ENCODE peak calls at places on chromosomes 13 and 19, in four cellular contexts. Z is K562, W is SK-N-SH, R is H1. C is an unnamed sample.

GRCh38 chr13:98537740-98538139 is 39.2 kb downstream of the STK24 start:
- DNase-seq in W (no peak), Z (no peak), R (no peak), C (no peak)

GRCh38 chr13:31674056-31674455 is 65.3 kb upstream of the RXFP2 start:
- DNase-seq in W (no peak), R (no peak), Z (no peak), C (no peak)

GRCh38 chr19:6056801-6057650 is 53.3 kb downstream of the RFX2 start:
- DNase-seq in Z (no peak), R (no peak), W (no peak), C (no peak)

GRCh38 chr19:1579222-1579621 is 11.1 kb upstream of the MEX3D start:
- DNase-seq in W (no peak), Z (peak; percentile 6), R (no peak), C (no peak)

GRCh38 chr13:113539822-113540221 is 44.7 kb upstream of the TFDP1 start:
- DNase-seq in Z (no peak), R (no peak), W (no peak), C (no peak)

GRCh38 chr13:84896128-84896527 is 903.1 kb downstream of the SLITRK6 start:
- DNase-seq in R (no peak), W (peak; percentile 51), Z (peak; percentile 5), C (peak; percentile 47)

GRCh38 chr19:8665468-8666213 is 33.0 kb downstream of the ACTL9 start:
- DNase-seq in R (no peak), W (no peak), Z (no peak), C (no peak)

GRCh38 chr13:51618626-51619025 is 34.4 kb downstream of the WDFY2 start:
- DNase-seq in R (no peak), Z (no peak), W (no peak), C (no peak)

GRCh38 chr13:28401303-28402056 is 93.4 kb downstream of the FLT1 start:
- DNase-seq in Z (no peak), R (no peak), W (no peak), C (no peak)

GRCh38 chr19:48194041-48194871 is 23.8 kb downstream of the ZSWIM9 start:
- DNase-seq in Z (peak; percentile 38), W (peak; percentile 34), R (no peak), C (peak; percentile 56)

GRCh38 chr13:76792680-76793334 is 93.4 kb downstream of the KCTD12 start:
- DNase-seq in Z (no peak), R (no peak), W (no peak), C (no peak)

GRCh38 chr13:106260352-106260751 is 275.1 kb downstream of the EFNB2 start:
- DNase-seq in R (no peak), W (no peak), Z (no peak), C (no peak)

GRCh38 chr19:14139944-14140343 is 3.6 kb upstream of the ASF1B start:
- DNase-seq in R (no peak), Z (no peak), W (no peak), C (no peak)

GRCh38 chr19:900302-901111 is 7.2 kb downstream of the RNU6-9 start:
- DNase-seq in W (peak; percentile 87), Z (peak; percentile 91), R (no peak), C (peak; percentile 73)

GRCh38 chr13:28037399-28037798 is 48.9 kb upstream of the URAD start:
- DNase-seq in W (no peak), R (no peak), Z (no peak), C (no peak)

GRCh38 chr19:34273121-34273845 is 18.9 kb downstream of the GARRE1 start:
- DNase-seq in Z (no peak), R (no peak), W (no peak), C (no peak)

GRCh38 chr13:98466634-98467236 is 110.2 kb downstream of the STK24 start:
- DNase-seq in Z (peak; percentile 63), W (peak; percentile 68), R (no peak), C (peak; percentile 87)

GRCh38 chr19:18514800-18515682 is 6.8 kb downstream of the ELL start:
- DNase-seq in R (no peak), W (no peak), Z (no peak), C (no peak)

GRCh38 chr13:91506759-91507158 is 108.3 kb downstream of the GPC5 start:
- DNase-seq in W (no peak), Z (no peak), R (no peak), C (no peak)

GRCh38 chr13:43132911-43133310 is 109.5 kb downstream of the DNAJC15 start:
- DNase-seq in R (no peak), W (no peak), Z (no peak), C (no peak)

GRCh38 chr13:33644607-33645543 is 173.1 kb upstream of the RFC3 start:
- DNase-seq in Z (no peak), W (no peak), R (no peak), C (no peak)

GRCh38 chr19:49403404-49404187 is 15.5 kb downstream of the KASH5 start:
- DNase-seq in Z (no peak), W (peak; percentile 3), R (peak; percentile 49), C (peak; percentile 81)

GRCh38 chr19:18469245-18470107 is 31.5 kb upstream of the ISYNA1 start:
- DNase-seq in W (peak; percentile 82), Z (peak; percentile 78), R (peak; percentile 53), C (peak; percentile 87)

GRCh38 chr13:82747331-82747730 is 1134.9 kb downstream of the SLITRK1 start:
- DNase-seq in R (no peak), Z (no peak), W (no peak), C (no peak)

GRCh38 chr19:54302252-54302651 is 10.7 kb downstream of the LILRA5 start:
- DNase-seq in W (no peak), R (no peak), Z (no peak), C (no peak)

GRCh38 chr19:34120846-34121639 is 51.3 kb upstream of the LSM14A start:
- DNase-seq in W (peak; percentile 65), Z (peak; percentile 45), R (no peak), C (peak; percentile 66)

GRCh38 chr13:100506600-100507422 is 81.8 kb downstream of the GGACT start:
- DNase-seq in Z (no peak), R (no peak), W (no peak), C (no peak)

GRCh38 chr19:41323430-41324125 is 13.6 kb downstream of the CCDC97 start:
- DNase-seq in R (no peak), Z (peak; percentile 85), W (peak; percentile 84), C (no peak)

GRCh38 chr19:34962945-34963530 is 991 bp downstream of the ZNF792 start:
- DNase-seq in Z (peak; percentile 42), R (no peak), W (peak; percentile 49), C (no peak)

GRCh38 chr13:20426766-20427448 is 98.8 kb downstream of the CRYL1 start:
- DNase-seq in R (no peak), Z (no peak), W (no peak), C (no peak)

GRCh38 chr19:15419413-15420025 is 731 bp upstream of the AKAP8L start:
- DNase-seq in W (no peak), R (no peak), Z (no peak), C (no peak)

GRCh38 chr19:3693030-3693925 is 7.0 kb downstream of the PIP5K1C start:
- DNase-seq in R (no peak), W (peak; percentile 23), Z (no peak), C (no peak)

GRCh38 chr19:7783991-7784421 is 21.0 kb downstream of the CLEC4M start:
- DNase-seq in Z (no peak), R (no peak), W (no peak), C (no peak)

GRCh38 chr13:102325321-102325720 is 76.5 kb downstream of the FGF14 start:
- DNase-seq in W (no peak), Z (no peak), R (no peak), C (no peak)

GRCh38 chr13:77678691-77679090 is 18.8 kb upstream of the SLAIN1 start:
- DNase-seq in W (no peak), Z (no peak), R (no peak), C (no peak)

GRCh38 chr19:46944918-46945628 is 74.6 kb upstream of the NPAS1 start:
- DNase-seq in W (peak; percentile 34), Z (no peak), R (no peak), C (peak; percentile 54)

GRCh38 chr19:47228168-47228936 is 2.6 kb downstream of the BBC3 start:
- DNase-seq in Z (peak; percentile 27), W (peak; percentile 66), R (no peak), C (peak; percentile 54)

GRCh38 chr19:10876459-10877240 is 5.3 kb downstream of the CARM1 start:
- DNase-seq in Z (no peak), R (no peak), W (no peak), C (no peak)

GRCh38 chr13:95254341-95254740 is 46.9 kb downstream of the ABCC4 start:
- DNase-seq in R (no peak), W (no peak), Z (no peak), C (no peak)
- TF ChIP-seq TEAD4 in R (no peak), W (no peak), Z (no peak), C (no peak)

DNA sequence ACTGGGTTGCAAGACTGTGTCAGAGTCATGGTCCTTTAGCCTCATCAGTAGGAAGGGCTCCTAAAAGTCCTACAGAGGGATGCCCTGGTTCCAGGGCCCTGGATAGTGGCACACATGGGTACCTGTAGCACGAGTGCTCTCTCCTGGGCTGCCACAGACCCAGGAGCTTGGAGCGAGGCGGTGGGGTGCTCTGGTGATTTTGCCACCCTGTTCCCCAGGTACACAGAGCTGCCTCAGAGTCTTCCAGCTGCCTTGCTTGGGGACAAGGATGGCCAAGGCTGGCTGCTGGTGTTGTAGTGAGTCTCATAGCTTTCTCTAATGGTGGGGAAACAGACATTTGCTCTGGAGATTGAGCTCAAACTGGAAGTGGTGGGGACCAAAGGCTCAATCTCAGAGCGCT is 53.9 kb upstream of the OLFM4 start:
- DNase-seq in R (no peak), Z (no peak), W (no peak), C (no peak)
- TF ChIP-seq TEAD4 in R (no peak), Z (no peak), W (no peak), C (no peak)

GRCh38 chr19:38093587-38093986 is 130.4 kb downstream of the DPF1 start:
- DNase-seq in Z (no peak), R (no peak), W (peak; percentile 90), C (no peak)
- TF ChIP-seq TEAD4 in Z (no peak), R (no peak), W (no peak), C (no peak)

GRCh38 chr19:52231154-52231565 is 38.2 kb upstream of the ZNF766 start:
- DNase-seq in W (no peak), Z (no peak), R (no peak), C (no peak)
- TF ChIP-seq TEAD4 in W (no peak), Z (no peak), R (no peak), C (no peak)

GRCh38 chr13:67043901-67044300 is 186.2 kb downstream of the PCDH9 start:
- DNase-seq in W (no peak), Z (no peak), R (no peak), C (no peak)
- TF ChIP-seq TEAD4 in W (no peak), Z (no peak), R (no peak), C (no peak)

GRCh38 chr13:23695711-23696512 is 125.7 kb downstream of the TNFRSF19 start:
- DNase-seq in Z (no peak), W (no peak), R (no peak), C (peak; percentile 27)
- TF ChIP-seq TEAD4 in Z (no peak), W (no peak), R (no peak), C (no peak)

C was measured in WTC11.